ENCODE peak calls at places on chromosome 1, in four cellular contexts. One of them, this sample, is unnamed.

GRCh38 chr1:180168786-180169640 is 14.3 kb downstream of the QSOX1 start:
- DNase-seq in psoas muscle: peak
- DNase-seq in BJ: no peak
- DNase-seq in gastrocnemius medialis: peak
- DNase-seq in this sample: peak

GRCh38 chr1:109937738-109938137 is 27.1 kb downstream of the CSF1 start:
- DNase-seq in psoas muscle: no peak
- DNase-seq in BJ: no peak
- DNase-seq in gastrocnemius medialis: no peak
- DNase-seq in this sample: no peak

GRCh38 chr1:119829636-119830035 is 18.4 kb upstream of the REG4 start:
- DNase-seq in psoas muscle: no peak
- DNase-seq in BJ: no peak
- DNase-seq in gastrocnemius medialis: no peak
- DNase-seq in this sample: no peak

GRCh38 chr1:13749543-13750307 is 49.7 kb downstream of the PRDM2 start:
- DNase-seq in psoas muscle: peak
- DNase-seq in BJ: no peak
- DNase-seq in gastrocnemius medialis: peak
- DNase-seq in this sample: no peak

GRCh38 chr1:206489980-206490534 is 17.3 kb upstream of the RASSF5 start:
- DNase-seq in psoas muscle: peak
- DNase-seq in BJ: no peak
- DNase-seq in gastrocnemius medialis: peak
- DNase-seq in this sample: peak

GRCh38 chr1:167658574-167659328 is 28.7 kb downstream of the RCSD1 start:
- DNase-seq in psoas muscle: no peak
- DNase-seq in BJ: no peak
- DNase-seq in gastrocnemius medialis: no peak
- DNase-seq in this sample: no peak

GRCh38 chr1:119410977-119411376 is 4.0 kb upstream of the HSD3B2 start:
- DNase-seq in psoas muscle: no peak
- DNase-seq in BJ: no peak
- DNase-seq in gastrocnemius medialis: no peak
- DNase-seq in this sample: no peak

GRCh38 chr1:21293537-21294265 is 3.4 kb upstream of the ECE1 start:
- DNase-seq in psoas muscle: no peak
- DNase-seq in BJ: no peak
- DNase-seq in gastrocnemius medialis: no peak
- DNase-seq in this sample: no peak

GRCh38 chr1:46533179-46533864 is 18.1 kb downstream of the KNCN start:
- DNase-seq in psoas muscle: peak
- DNase-seq in BJ: no peak
- DNase-seq in gastrocnemius medialis: no peak
- DNase-seq in this sample: no peak

GRCh38 chr1:244603498-244603897 is 49.4 kb upstream of the DESI2 start:
- DNase-seq in psoas muscle: no peak
- DNase-seq in BJ: no peak
- DNase-seq in gastrocnemius medialis: no peak
- DNase-seq in this sample: no peak

GRCh38 chr1:24141311-24141997 is 1.5 kb downstream of the IL22RA1 start:
- DNase-seq in psoas muscle: no peak
- DNase-seq in BJ: no peak
- DNase-seq in gastrocnemius medialis: no peak
- DNase-seq in this sample: no peak

GRCh38 chr1:24140741-24141181 is 2.2 kb downstream of the IL22RA1 start:
- DNase-seq in psoas muscle: no peak
- DNase-seq in BJ: no peak
- DNase-seq in gastrocnemius medialis: no peak
- DNase-seq in this sample: no peak

GRCh38 chr1:24139846-24140425 is 3.0 kb downstream of the IL22RA1 start:
- DNase-seq in psoas muscle: no peak
- DNase-seq in BJ: no peak
- DNase-seq in gastrocnemius medialis: no peak
- DNase-seq in this sample: no peak

GRCh38 chr1:24139159-24139489 is 3.8 kb downstream of the IL22RA1 start:
- DNase-seq in psoas muscle: no peak
- DNase-seq in BJ: no peak
- DNase-seq in gastrocnemius medialis: no peak
- DNase-seq in this sample: no peak

DNA sequence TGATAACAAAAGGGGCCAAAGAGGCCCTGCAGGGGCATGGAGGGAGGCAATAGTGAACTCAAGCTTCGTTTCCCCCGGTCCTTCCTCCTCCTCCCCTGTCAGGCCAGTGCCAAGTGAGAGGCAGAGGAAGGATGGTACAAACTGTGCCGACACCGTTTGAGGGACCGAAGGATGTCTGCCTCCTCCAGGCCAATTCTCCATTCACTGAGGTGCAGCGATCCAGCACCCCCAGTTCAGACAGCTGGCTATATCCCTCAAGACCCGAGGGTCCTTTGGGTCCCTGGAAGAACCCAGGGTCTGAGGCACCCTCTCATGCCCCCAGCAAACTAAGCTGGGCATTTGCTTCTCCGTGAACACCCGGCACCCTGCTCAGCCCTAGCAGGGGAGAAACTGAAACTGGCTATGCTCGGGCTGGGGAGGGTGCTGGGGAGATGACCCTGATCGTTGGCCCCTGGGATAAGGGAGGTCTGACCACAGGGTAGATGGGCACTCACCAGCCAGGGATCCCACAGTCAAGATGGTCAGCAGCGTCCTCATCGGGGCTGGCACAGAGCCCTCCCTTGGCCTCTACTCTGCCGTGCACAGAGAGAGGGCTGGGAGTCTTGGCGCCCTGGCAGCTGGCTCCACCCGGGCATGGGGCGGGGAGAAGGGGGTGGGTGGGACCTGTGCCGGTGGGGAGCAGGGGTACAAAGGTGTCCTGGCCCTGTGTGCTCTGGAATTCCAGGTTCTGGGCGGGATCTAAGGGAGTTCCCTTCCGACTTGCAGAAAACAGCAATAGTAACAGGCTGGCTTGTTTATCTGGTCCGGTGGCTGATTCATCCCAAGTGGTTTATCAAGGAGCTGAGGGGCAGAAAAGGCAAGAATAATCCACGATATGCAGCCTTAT is at the start of gene IL22RA1:
- DNase-seq in psoas muscle: no peak
- DNase-seq in BJ: no peak
- DNase-seq in gastrocnemius medialis: no peak
- DNase-seq in this sample: no peak
- H3K4me3 ChIP-seq in psoas muscle: peak
- H3K4me3 ChIP-seq in BJ: peak
- H3K4me3 ChIP-seq in gastrocnemius medialis: peak
- H3K4me3 ChIP-seq in this sample: no peak

DNA sequence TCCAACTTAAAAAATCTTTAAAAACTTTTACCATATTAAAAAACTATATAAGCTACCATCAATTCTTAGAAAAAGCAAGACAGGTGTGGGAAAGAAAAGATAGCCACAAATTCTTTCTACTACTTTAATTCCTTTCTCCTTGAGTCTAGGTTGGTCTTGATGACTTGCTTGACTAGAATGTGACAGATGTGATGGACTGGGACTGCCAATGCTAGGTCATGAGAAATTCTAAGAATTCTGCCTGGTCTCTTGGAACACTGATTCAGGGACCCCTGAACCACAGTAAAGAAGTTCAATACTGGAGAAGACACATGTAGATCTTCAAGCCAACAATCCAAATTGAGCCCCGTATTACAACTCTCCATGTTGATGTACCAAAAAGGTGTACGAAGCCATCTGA is 326.6 kb upstream of the B3GALT2 start:
- DNase-seq in psoas muscle: no peak
- DNase-seq in BJ: no peak
- DNase-seq in gastrocnemius medialis: no peak
- DNase-seq in this sample: no peak
- TF ChIP-seq CTCF in psoas muscle: no peak
- TF ChIP-seq CTCF in BJ: no peak
- TF ChIP-seq CTCF in gastrocnemius medialis: no peak
- TF ChIP-seq CTCF in this sample: no peak

DNA sequence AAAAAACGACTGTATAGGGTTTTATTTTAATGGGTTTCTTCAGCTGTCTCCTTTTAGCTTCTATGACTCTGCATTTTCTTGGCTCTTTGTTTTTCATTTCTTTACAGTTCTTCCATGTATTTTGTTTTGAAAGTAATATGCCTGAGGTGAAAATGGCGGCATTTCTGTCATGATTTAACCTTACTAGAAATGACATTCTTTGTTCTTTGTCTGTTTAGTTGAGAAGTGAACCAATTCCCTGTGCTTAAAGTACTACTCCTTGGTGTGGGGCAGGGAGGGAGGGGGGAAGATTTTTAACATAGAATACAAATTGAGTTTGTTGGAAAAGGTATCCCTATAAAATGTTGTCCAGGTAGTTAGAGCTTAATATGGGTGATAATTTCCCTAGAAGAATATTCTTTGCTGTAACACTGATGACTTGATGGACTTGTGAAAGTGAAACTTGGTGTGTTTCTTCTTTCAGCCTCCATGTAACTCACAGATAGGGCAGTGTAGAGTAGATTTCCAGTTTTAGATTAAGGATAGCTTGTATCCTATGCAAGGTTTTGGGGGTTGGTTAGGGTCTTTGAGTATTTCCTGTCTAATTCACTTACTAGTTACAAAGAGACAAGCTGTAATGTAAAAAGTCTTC is 83.2 kb downstream of the CAMTA1 start:
- DNase-seq in psoas muscle: no peak
- DNase-seq in BJ: no peak
- DNase-seq in gastrocnemius medialis: no peak
- DNase-seq in this sample: no peak
- H3K4me3 ChIP-seq in psoas muscle: no peak
- H3K4me3 ChIP-seq in BJ: no peak
- H3K4me3 ChIP-seq in gastrocnemius medialis: no peak
- H3K4me3 ChIP-seq in this sample: no peak

GRCh38 chr1:66181999-66182398 is 352.0 kb upstream of the SGIP1 start:
- DNase-seq in psoas muscle: no peak
- DNase-seq in BJ: no peak
- DNase-seq in gastrocnemius medialis: no peak
- DNase-seq in this sample: no peak
- TF ChIP-seq CTCF in psoas muscle: no peak
- TF ChIP-seq CTCF in BJ: no peak
- TF ChIP-seq CTCF in gastrocnemius medialis: no peak
- TF ChIP-seq CTCF in this sample: no peak

DNA sequence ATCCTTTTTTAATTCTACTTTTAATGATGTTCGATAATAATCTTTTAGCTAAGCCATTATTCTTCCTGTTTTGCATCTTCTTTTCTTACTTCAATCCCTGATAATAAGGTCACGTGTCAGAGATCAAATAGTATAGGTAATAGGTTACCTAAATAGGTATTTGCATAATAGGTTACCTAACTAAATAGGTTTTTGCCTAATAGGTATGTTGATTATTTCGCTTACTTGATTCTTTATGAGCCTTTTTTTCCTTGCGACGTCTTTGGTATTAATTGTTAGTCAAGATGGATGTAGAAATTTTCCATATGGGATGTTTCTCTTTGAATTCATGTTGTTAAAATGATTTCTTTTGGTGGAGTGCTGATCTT is 2.5 kb downstream of the GGPS1 start:
- DNase-seq in psoas muscle: no peak
- DNase-seq in BJ: no peak
- DNase-seq in gastrocnemius medialis: no peak
- DNase-seq in this sample: no peak
- H3K4me3 ChIP-seq in psoas muscle: peak
- H3K4me3 ChIP-seq in BJ: no peak
- H3K4me3 ChIP-seq in gastrocnemius medialis: no peak
- H3K4me3 ChIP-seq in this sample: no peak

GRCh38 chr1:159916240-159917051 is 8.9 kb downstream of the TAGLN2 start:
- DNase-seq in psoas muscle: no peak
- DNase-seq in BJ: no peak
- DNase-seq in gastrocnemius medialis: no peak
- DNase-seq in this sample: no peak
- TF ChIP-seq CTCF in psoas muscle: no peak
- TF ChIP-seq CTCF in BJ: no peak
- TF ChIP-seq CTCF in gastrocnemius medialis: no peak
- TF ChIP-seq CTCF in this sample: no peak

GRCh38 chr1:193118803-193119730 is 2.8 kb upstream of the CDC73 start:
- DNase-seq in psoas muscle: no peak
- DNase-seq in BJ: no peak
- DNase-seq in gastrocnemius medialis: no peak
- DNase-seq in this sample: no peak

GRCh38 chr1:193121616-193122593 is at the start of gene CDC73:
- DNase-seq in psoas muscle: peak
- DNase-seq in BJ: peak
- DNase-seq in gastrocnemius medialis: peak
- DNase-seq in this sample: peak

GRCh38 chr1:193125369-193125768 is 3.5 kb downstream of the CDC73 start:
- DNase-seq in psoas muscle: no peak
- DNase-seq in BJ: no peak
- DNase-seq in gastrocnemius medialis: no peak
- DNase-seq in this sample: no peak

GRCh38 chr1:193120604-193121166 is 1.1 kb upstream of the CDC73 start:
- DNase-seq in psoas muscle: no peak
- DNase-seq in BJ: no peak
- DNase-seq in gastrocnemius medialis: no peak
- DNase-seq in this sample: no peak

GRCh38 chr1:193123751-193124150 is 1.9 kb downstream of the CDC73 start:
- DNase-seq in psoas muscle: no peak
- DNase-seq in BJ: no peak
- DNase-seq in gastrocnemius medialis: no peak
- DNase-seq in this sample: no peak
- H3K4me3 ChIP-seq in psoas muscle: peak
- H3K4me3 ChIP-seq in BJ: no peak
- H3K4me3 ChIP-seq in gastrocnemius medialis: no peak
- H3K4me3 ChIP-seq in this sample: peak

DNA sequence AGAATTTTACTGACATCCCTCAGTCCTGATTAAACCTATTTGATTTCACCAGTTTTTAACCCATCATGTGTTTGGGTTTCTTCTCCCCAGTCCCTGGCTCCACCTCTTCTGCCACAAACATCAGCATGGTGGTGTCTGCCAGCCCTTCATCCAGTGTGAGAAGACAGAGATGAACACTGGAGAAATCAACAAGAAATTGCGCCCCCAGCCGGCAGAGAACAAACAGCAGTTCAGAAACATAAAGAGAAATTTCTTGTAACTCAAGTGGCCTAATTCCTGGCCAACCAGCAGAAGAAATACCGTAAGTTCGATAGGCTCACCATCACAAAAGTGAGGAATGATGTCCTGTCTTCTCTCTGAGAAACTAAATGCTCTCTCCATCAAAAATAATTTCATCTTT is 18.3 kb downstream of the S100A11 start:
- DNase-seq in psoas muscle: no peak
- DNase-seq in BJ: no peak
- DNase-seq in gastrocnemius medialis: no peak
- DNase-seq in this sample: no peak
- TF ChIP-seq CTCF in psoas muscle: no peak
- TF ChIP-seq CTCF in BJ: peak
- TF ChIP-seq CTCF in gastrocnemius medialis: no peak
- TF ChIP-seq CTCF in this sample: no peak

DNA sequence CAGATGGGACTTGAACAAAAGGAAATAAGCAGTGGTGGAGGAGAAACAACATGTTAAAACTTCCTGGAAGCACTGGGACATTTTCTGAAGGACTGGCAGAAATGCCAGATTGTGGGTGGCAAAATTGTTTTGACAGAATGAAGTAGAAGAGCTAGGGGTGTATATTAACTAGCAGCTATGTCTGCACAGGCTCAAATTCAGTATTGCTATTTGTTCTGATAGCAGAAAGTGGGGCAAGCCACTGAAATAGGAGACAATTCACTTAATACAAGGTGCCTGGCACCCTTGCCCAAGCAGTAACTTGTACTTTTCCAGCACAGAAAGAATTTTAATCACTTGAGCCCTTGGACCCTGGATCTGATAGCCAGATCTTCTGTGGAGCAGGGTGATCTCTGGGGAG is 11.8 kb upstream of the PIGM start:
- DNase-seq in psoas muscle: no peak
- DNase-seq in BJ: no peak
- DNase-seq in gastrocnemius medialis: no peak
- DNase-seq in this sample: no peak
- H3K4me3 ChIP-seq in psoas muscle: no peak
- H3K4me3 ChIP-seq in BJ: no peak
- H3K4me3 ChIP-seq in gastrocnemius medialis: no peak
- H3K4me3 ChIP-seq in this sample: no peak